ENCODE peak calls at places on chromosomes 12 and 14, in nine cellular contexts. One of them, this sample, is unnamed.

GRCh38 chr14:52801014-52801708 is 9.8 kb upstream of the GNPNAT1 start:
- DNase-seq in fibroblast of lung: peak
- DNase-seq in BE2C: no peak
- DNase-seq in CD8-positive, alpha-beta T cell: no peak
- DNase-seq in ovary: no peak
- DNase-seq in pancreas: no peak
- DNase-seq in astrocyte: peak
- DNase-seq in heart right ventricle: no peak
- DNase-seq in astrocyte of the spinal cord: peak
- DNase-seq in this sample: peak

GRCh38 chr12:130815028-130815741 is 23.9 kb downstream of the STX2 start:
- DNase-seq in fibroblast of lung: no peak
- DNase-seq in BE2C: no peak
- DNase-seq in CD8-positive, alpha-beta T cell: no peak
- DNase-seq in ovary: no peak
- DNase-seq in pancreas: no peak
- DNase-seq in astrocyte: no peak
- DNase-seq in heart right ventricle: no peak
- DNase-seq in astrocyte of the spinal cord: no peak
- DNase-seq in this sample: no peak

GRCh38 chr12:116538682-116539264 is 20.4 kb upstream of the MAP1LC3B2 start:
- DNase-seq in fibroblast of lung: no peak
- DNase-seq in BE2C: no peak
- DNase-seq in CD8-positive, alpha-beta T cell: no peak
- DNase-seq in ovary: no peak
- DNase-seq in pancreas: no peak
- DNase-seq in astrocyte: no peak
- DNase-seq in heart right ventricle: no peak
- DNase-seq in astrocyte of the spinal cord: no peak
- DNase-seq in this sample: no peak

GRCh38 chr12:82019533-82019932 is 260.4 kb upstream of the PPFIA2 start:
- DNase-seq in fibroblast of lung: no peak
- DNase-seq in BE2C: no peak
- DNase-seq in CD8-positive, alpha-beta T cell: no peak
- DNase-seq in ovary: no peak
- DNase-seq in pancreas: no peak
- DNase-seq in astrocyte: no peak
- DNase-seq in heart right ventricle: no peak
- DNase-seq in astrocyte of the spinal cord: no peak
- DNase-seq in this sample: peak

GRCh38 chr12:24379493-24379892 is 430.0 kb upstream of the SOX5 start:
- DNase-seq in fibroblast of lung: no peak
- DNase-seq in BE2C: no peak
- DNase-seq in CD8-positive, alpha-beta T cell: no peak
- DNase-seq in ovary: no peak
- DNase-seq in pancreas: no peak
- DNase-seq in astrocyte: no peak
- DNase-seq in heart right ventricle: no peak
- DNase-seq in astrocyte of the spinal cord: no peak
- DNase-seq in this sample: no peak

GRCh38 chr14:52248057-52248456 is 19.4 kb upstream of the PTGDR start:
- DNase-seq in fibroblast of lung: no peak
- DNase-seq in BE2C: no peak
- DNase-seq in CD8-positive, alpha-beta T cell: no peak
- DNase-seq in ovary: no peak
- DNase-seq in pancreas: no peak
- DNase-seq in astrocyte: no peak
- DNase-seq in heart right ventricle: no peak
- DNase-seq in astrocyte of the spinal cord: no peak
- DNase-seq in this sample: no peak

GRCh38 chr12:112680993-112681392 is 110.6 kb upstream of the RPH3A start:
- DNase-seq in fibroblast of lung: no peak
- DNase-seq in BE2C: no peak
- DNase-seq in CD8-positive, alpha-beta T cell: no peak
- DNase-seq in ovary: no peak
- DNase-seq in pancreas: no peak
- DNase-seq in astrocyte: no peak
- DNase-seq in heart right ventricle: no peak
- DNase-seq in astrocyte of the spinal cord: no peak
- DNase-seq in this sample: no peak

GRCh38 chr12:128784030-128784770 is 39.6 kb downstream of the SLC15A4 start:
- DNase-seq in fibroblast of lung: no peak
- DNase-seq in BE2C: no peak
- DNase-seq in CD8-positive, alpha-beta T cell: no peak
- DNase-seq in ovary: no peak
- DNase-seq in pancreas: no peak
- DNase-seq in astrocyte: peak
- DNase-seq in heart right ventricle: no peak
- DNase-seq in astrocyte of the spinal cord: peak
- DNase-seq in this sample: peak

GRCh38 chr14:68722186-68722585 is 70.7 kb downstream of the ZFP36L1 start:
- DNase-seq in fibroblast of lung: no peak
- DNase-seq in BE2C: no peak
- DNase-seq in CD8-positive, alpha-beta T cell: no peak
- DNase-seq in ovary: no peak
- DNase-seq in pancreas: no peak
- DNase-seq in astrocyte: no peak
- DNase-seq in heart right ventricle: no peak
- DNase-seq in astrocyte of the spinal cord: no peak
- DNase-seq in this sample: no peak

GRCh38 chr12:3097836-3098235 is 20.7 kb downstream of the TSPAN9 start:
- DNase-seq in fibroblast of lung: no peak
- DNase-seq in BE2C: no peak
- DNase-seq in CD8-positive, alpha-beta T cell: no peak
- DNase-seq in ovary: no peak
- DNase-seq in pancreas: no peak
- DNase-seq in astrocyte: no peak
- DNase-seq in heart right ventricle: peak
- DNase-seq in astrocyte of the spinal cord: no peak
- DNase-seq in this sample: no peak

GRCh38 chr12:23359975-23360638 is 589.4 kb downstream of the SOX5 start:
- DNase-seq in fibroblast of lung: no peak
- DNase-seq in BE2C: no peak
- DNase-seq in CD8-positive, alpha-beta T cell: no peak
- DNase-seq in ovary: no peak
- DNase-seq in pancreas: no peak
- DNase-seq in astrocyte: no peak
- DNase-seq in heart right ventricle: no peak
- DNase-seq in astrocyte of the spinal cord: no peak
- DNase-seq in this sample: no peak

GRCh38 chr14:52313493-52313881 is 625 bp upstream of the PTGER2 start:
- DNase-seq in fibroblast of lung: peak
- DNase-seq in BE2C: no peak
- DNase-seq in CD8-positive, alpha-beta T cell: no peak
- DNase-seq in ovary: peak
- DNase-seq in pancreas: no peak
- DNase-seq in astrocyte: peak
- DNase-seq in heart right ventricle: no peak
- DNase-seq in astrocyte of the spinal cord: no peak
- DNase-seq in this sample: peak

GRCh38 chr12:115451785-115452736 is 768.1 kb upstream of the TBX3 start:
- DNase-seq in fibroblast of lung: no peak
- DNase-seq in BE2C: peak
- DNase-seq in CD8-positive, alpha-beta T cell: no peak
- DNase-seq in ovary: peak
- DNase-seq in pancreas: peak
- DNase-seq in astrocyte: no peak
- DNase-seq in heart right ventricle: peak
- DNase-seq in astrocyte of the spinal cord: no peak
- DNase-seq in this sample: no peak

GRCh38 chr12:31369712-31370521 is 44.0 kb upstream of the SINHCAF start:
- DNase-seq in fibroblast of lung: peak
- DNase-seq in BE2C: no peak
- DNase-seq in CD8-positive, alpha-beta T cell: no peak
- DNase-seq in ovary: peak
- DNase-seq in pancreas: no peak
- DNase-seq in astrocyte: peak
- DNase-seq in heart right ventricle: no peak
- DNase-seq in astrocyte of the spinal cord: peak
- DNase-seq in this sample: peak

GRCh38 chr12:11719678-11720099 is 70.2 kb downstream of the ETV6 start:
- DNase-seq in fibroblast of lung: peak
- DNase-seq in BE2C: peak
- DNase-seq in CD8-positive, alpha-beta T cell: no peak
- DNase-seq in ovary: no peak
- DNase-seq in pancreas: no peak
- DNase-seq in astrocyte: peak
- DNase-seq in heart right ventricle: peak
- DNase-seq in astrocyte of the spinal cord: peak
- DNase-seq in this sample: peak

GRCh38 chr14:60647081-60647836 is 2.0 kb downstream of the SIX1 start:
- DNase-seq in fibroblast of lung: peak
- DNase-seq in BE2C: no peak
- DNase-seq in CD8-positive, alpha-beta T cell: no peak
- DNase-seq in ovary: no peak
- DNase-seq in pancreas: no peak
- DNase-seq in astrocyte: no peak
- DNase-seq in heart right ventricle: no peak
- DNase-seq in astrocyte of the spinal cord: peak
- DNase-seq in this sample: peak

GRCh38 chr12:77010637-77011548 is 54.5 kb downstream of the E2F7 start:
- DNase-seq in fibroblast of lung: peak
- DNase-seq in BE2C: peak
- DNase-seq in CD8-positive, alpha-beta T cell: peak
- DNase-seq in ovary: peak
- DNase-seq in pancreas: peak
- DNase-seq in astrocyte: peak
- DNase-seq in heart right ventricle: peak
- DNase-seq in astrocyte of the spinal cord: peak
- DNase-seq in this sample: peak

DNA sequence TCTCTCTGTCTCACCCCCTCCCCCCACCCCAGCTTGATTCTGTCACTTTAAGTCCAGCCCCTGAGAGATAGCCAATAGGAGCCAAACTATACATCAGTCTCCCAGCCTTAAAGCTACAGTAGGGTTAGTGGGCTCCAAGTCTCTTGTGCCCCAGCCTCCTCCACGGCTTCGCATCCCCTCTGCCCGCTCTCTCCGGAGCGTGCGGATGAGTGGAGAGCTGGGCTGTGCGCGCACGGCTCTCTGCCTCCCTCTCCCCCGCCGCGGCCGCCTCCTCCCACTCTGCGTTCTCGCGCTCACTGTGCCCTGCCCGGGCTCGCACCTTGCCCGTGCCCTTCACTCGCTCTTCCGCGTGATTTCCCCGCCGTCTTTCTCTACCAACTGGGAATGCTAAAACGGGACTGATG is at the start of gene ESRRB:
- DNase-seq in fibroblast of lung: peak
- DNase-seq in BE2C: no peak
- DNase-seq in CD8-positive, alpha-beta T cell: no peak
- DNase-seq in ovary: no peak
- DNase-seq in pancreas: peak
- DNase-seq in astrocyte: no peak
- DNase-seq in heart right ventricle: no peak
- DNase-seq in astrocyte of the spinal cord: no peak
- DNase-seq in this sample: peak
- H3K4me3 ChIP-seq in fibroblast of lung: no peak
- H3K4me3 ChIP-seq in BE2C: no peak
- H3K4me3 ChIP-seq in CD8-positive, alpha-beta T cell: no peak
- H3K4me3 ChIP-seq in ovary: no peak
- H3K4me3 ChIP-seq in pancreas: peak
- H3K4me3 ChIP-seq in astrocyte: peak
- H3K4me3 ChIP-seq in heart right ventricle: peak
- H3K4me3 ChIP-seq in astrocyte of the spinal cord: no peak
- H3K4me3 ChIP-seq in this sample: peak

GRCh38 chr14:67332468-67332867 is 27.1 kb downstream of the ATP6V1D start:
- DNase-seq in fibroblast of lung: no peak
- DNase-seq in BE2C: no peak
- DNase-seq in CD8-positive, alpha-beta T cell: no peak
- DNase-seq in ovary: no peak
- DNase-seq in pancreas: no peak
- DNase-seq in astrocyte: peak
- DNase-seq in heart right ventricle: no peak
- DNase-seq in astrocyte of the spinal cord: no peak
- DNase-seq in this sample: no peak

GRCh38 chr14:67331368-67332125 is 28.1 kb downstream of the ATP6V1D start:
- DNase-seq in fibroblast of lung: no peak
- DNase-seq in BE2C: no peak
- DNase-seq in CD8-positive, alpha-beta T cell: no peak
- DNase-seq in ovary: no peak
- DNase-seq in pancreas: no peak
- DNase-seq in astrocyte: peak
- DNase-seq in heart right ventricle: no peak
- DNase-seq in astrocyte of the spinal cord: peak
- DNase-seq in this sample: no peak

GRCh38 chr14:67335781-67336180 is 23.8 kb downstream of the ATP6V1D start:
- DNase-seq in fibroblast of lung: peak
- DNase-seq in BE2C: peak
- DNase-seq in CD8-positive, alpha-beta T cell: no peak
- DNase-seq in ovary: no peak
- DNase-seq in pancreas: no peak
- DNase-seq in astrocyte: no peak
- DNase-seq in heart right ventricle: no peak
- DNase-seq in astrocyte of the spinal cord: peak
- DNase-seq in this sample: peak
- TF ChIP-seq CTCF in fibroblast of lung: peak
- TF ChIP-seq CTCF in BE2C: peak
- TF ChIP-seq CTCF in CD8-positive, alpha-beta T cell: peak
- TF ChIP-seq CTCF in ovary: no peak
- TF ChIP-seq CTCF in pancreas: no peak
- TF ChIP-seq CTCF in astrocyte: peak
- TF ChIP-seq CTCF in heart right ventricle: no peak
- TF ChIP-seq CTCF in astrocyte of the spinal cord: peak
- TF ChIP-seq CTCF in this sample: peak

GRCh38 chr14:99258341-99258781 is 13.6 kb downstream of the BCL11B start:
- DNase-seq in fibroblast of lung: no peak
- DNase-seq in BE2C: no peak
- DNase-seq in CD8-positive, alpha-beta T cell: no peak
- DNase-seq in ovary: no peak
- DNase-seq in pancreas: no peak
- DNase-seq in astrocyte: no peak
- DNase-seq in heart right ventricle: no peak
- DNase-seq in astrocyte of the spinal cord: no peak
- DNase-seq in this sample: no peak
- H3K4me3 ChIP-seq in fibroblast of lung: no peak
- H3K4me3 ChIP-seq in BE2C: no peak
- H3K4me3 ChIP-seq in CD8-positive, alpha-beta T cell: peak
- H3K4me3 ChIP-seq in ovary: peak
- H3K4me3 ChIP-seq in pancreas: no peak
- H3K4me3 ChIP-seq in astrocyte: no peak
- H3K4me3 ChIP-seq in heart right ventricle: no peak
- H3K4me3 ChIP-seq in astrocyte of the spinal cord: no peak
- H3K4me3 ChIP-seq in this sample: no peak

DNA sequence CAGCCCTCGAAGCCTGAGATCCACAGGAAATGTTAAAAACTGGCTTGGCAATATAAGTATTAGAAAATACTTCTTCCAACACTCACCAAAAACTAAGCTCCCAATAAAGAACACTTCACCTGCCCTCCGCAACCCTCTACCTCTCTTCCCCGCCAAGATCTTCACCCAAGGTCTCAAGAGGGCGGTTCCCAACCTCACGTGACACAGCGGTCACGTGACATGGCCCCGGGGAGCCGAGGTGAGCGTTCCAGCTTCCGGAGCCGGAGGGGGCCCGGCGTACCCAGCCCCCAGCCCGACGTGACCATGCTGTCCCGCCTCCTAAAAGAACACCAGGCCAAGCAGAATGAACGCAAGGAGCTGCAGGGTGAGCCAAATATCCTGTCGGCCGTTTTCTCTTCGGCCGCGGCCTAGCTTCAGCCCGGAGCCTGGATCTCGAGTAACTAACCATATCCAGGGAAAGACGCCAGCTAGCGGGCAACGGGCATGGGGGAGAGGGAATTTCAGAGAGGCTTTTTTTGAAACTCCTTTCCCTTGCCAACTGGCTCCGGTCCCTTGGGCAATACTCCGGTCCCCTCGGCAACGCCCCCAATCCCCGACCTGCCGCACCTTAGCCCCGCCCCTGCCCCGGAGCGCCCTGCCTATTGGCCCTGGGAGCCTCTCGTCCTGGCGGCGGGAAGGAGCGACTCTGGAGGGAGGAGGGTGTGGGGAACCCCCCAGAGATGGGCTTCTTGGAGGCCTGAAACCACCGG is at the start of gene BLOC1S1:
- DNase-seq in fibroblast of lung: peak
- DNase-seq in BE2C: peak
- DNase-seq in CD8-positive, alpha-beta T cell: peak
- DNase-seq in ovary: peak
- DNase-seq in pancreas: peak
- DNase-seq in astrocyte: peak
- DNase-seq in heart right ventricle: peak
- DNase-seq in astrocyte of the spinal cord: peak
- DNase-seq in this sample: peak
- TF ChIP-seq CTCF in fibroblast of lung: no peak
- TF ChIP-seq CTCF in BE2C: no peak
- TF ChIP-seq CTCF in CD8-positive, alpha-beta T cell: no peak
- TF ChIP-seq CTCF in ovary: no peak
- TF ChIP-seq CTCF in pancreas: no peak
- TF ChIP-seq CTCF in astrocyte: no peak
- TF ChIP-seq CTCF in heart right ventricle: no peak
- TF ChIP-seq CTCF in astrocyte of the spinal cord: no peak
- TF ChIP-seq CTCF in this sample: no peak